ENCODE peak calls at places on chromosomes 4 and X, in seven cellular contexts. One of them, this sample, is unnamed.

GRCh38 chrX:72269671-72270251 is 7.3 kb downstream of the RPS4X start:
- DNase-seq in progenitor cell of endocrine pancreas: no peak
- DNase-seq in T-cell: no peak
- DNase-seq in H4: peak; percentile 71
- DNase-seq in stimulated activated CD4-positive, alpha-beta T cell treated with anti-CD3 and anti-CD28 coated beads, TNF-alpha, amount 100 ng/mL, for 1 hour: no peak
- DNase-seq in globus pallidus: no peak
- DNase-seq in left cardiac atrium: peak; percentile 42
- DNase-seq in this sample: peak; percentile 5

GRCh38 chrX:129823115-129823514 is 20.6 kb downstream of the ZDHHC9 start:
- DNase-seq in progenitor cell of endocrine pancreas: no peak
- DNase-seq in T-cell: peak; percentile 42
- DNase-seq in H4: peak; percentile 35
- DNase-seq in stimulated activated CD4-positive, alpha-beta T cell treated with anti-CD3 and anti-CD28 coated beads, TNF-alpha, amount 100 ng/mL, for 1 hour: peak; percentile 26
- DNase-seq in globus pallidus: no peak
- DNase-seq in left cardiac atrium: no peak
- DNase-seq in this sample: no peak

GRCh38 chr4:15665738-15666365 is 10.7 kb upstream of the FBXL5 start:
- DNase-seq in progenitor cell of endocrine pancreas: no peak
- DNase-seq in T-cell: no peak
- DNase-seq in H4: no peak
- DNase-seq in stimulated activated CD4-positive, alpha-beta T cell treated with anti-CD3 and anti-CD28 coated beads, TNF-alpha, amount 100 ng/mL, for 1 hour: no peak
- DNase-seq in globus pallidus: no peak
- DNase-seq in left cardiac atrium: no peak
- DNase-seq in this sample: no peak

GRCh38 chr4:51894246-51894645 is 51.3 kb downstream of the DCUN1D4 start:
- DNase-seq in progenitor cell of endocrine pancreas: no peak
- DNase-seq in T-cell: no peak
- DNase-seq in H4: no peak
- DNase-seq in stimulated activated CD4-positive, alpha-beta T cell treated with anti-CD3 and anti-CD28 coated beads, TNF-alpha, amount 100 ng/mL, for 1 hour: no peak
- DNase-seq in globus pallidus: no peak
- DNase-seq in left cardiac atrium: no peak
- DNase-seq in this sample: no peak

GRCh38 chr4:26420438-26420837 is 69.8 kb downstream of the CCKAR start:
- DNase-seq in progenitor cell of endocrine pancreas: no peak
- DNase-seq in T-cell: no peak
- DNase-seq in H4: no peak
- DNase-seq in stimulated activated CD4-positive, alpha-beta T cell treated with anti-CD3 and anti-CD28 coated beads, TNF-alpha, amount 100 ng/mL, for 1 hour: no peak
- DNase-seq in globus pallidus: no peak
- DNase-seq in left cardiac atrium: no peak
- DNase-seq in this sample: no peak

GRCh38 chr4:87188063-87188462 is 32.4 kb downstream of the KLHL8 start:
- DNase-seq in progenitor cell of endocrine pancreas: no peak
- DNase-seq in T-cell: no peak
- DNase-seq in H4: no peak
- DNase-seq in stimulated activated CD4-positive, alpha-beta T cell treated with anti-CD3 and anti-CD28 coated beads, TNF-alpha, amount 100 ng/mL, for 1 hour: no peak
- DNase-seq in globus pallidus: no peak
- DNase-seq in left cardiac atrium: no peak
- DNase-seq in this sample: no peak

GRCh38 chr4:6333301-6334202 is 63.9 kb downstream of the WFS1 start:
- DNase-seq in progenitor cell of endocrine pancreas: no peak
- DNase-seq in T-cell: no peak
- DNase-seq in H4: no peak
- DNase-seq in stimulated activated CD4-positive, alpha-beta T cell treated with anti-CD3 and anti-CD28 coated beads, TNF-alpha, amount 100 ng/mL, for 1 hour: no peak
- DNase-seq in globus pallidus: no peak
- DNase-seq in left cardiac atrium: no peak
- DNase-seq in this sample: no peak

GRCh38 chr4:48779095-48779997 is 733 bp downstream of the FRYL start:
- DNase-seq in progenitor cell of endocrine pancreas: peak; percentile 58
- DNase-seq in T-cell: peak; percentile 68
- DNase-seq in H4: peak; percentile 37
- DNase-seq in stimulated activated CD4-positive, alpha-beta T cell treated with anti-CD3 and anti-CD28 coated beads, TNF-alpha, amount 100 ng/mL, for 1 hour: peak; percentile 48
- DNase-seq in globus pallidus: peak; percentile 63
- DNase-seq in left cardiac atrium: peak; percentile 72
- DNase-seq in this sample: peak; percentile 36

GRCh38 chrX:54530358-54530900 is 410 bp downstream of the GNL3L start:
- DNase-seq in progenitor cell of endocrine pancreas: no peak
- DNase-seq in T-cell: no peak
- DNase-seq in H4: no peak
- DNase-seq in stimulated activated CD4-positive, alpha-beta T cell treated with anti-CD3 and anti-CD28 coated beads, TNF-alpha, amount 100 ng/mL, for 1 hour: no peak
- DNase-seq in globus pallidus: peak; percentile 5
- DNase-seq in left cardiac atrium: no peak
- DNase-seq in this sample: no peak

GRCh38 chr4:147118523-147118922 is 172.9 kb upstream of the TTC29 start:
- DNase-seq in progenitor cell of endocrine pancreas: no peak
- DNase-seq in T-cell: no peak
- DNase-seq in H4: peak; percentile 33
- DNase-seq in stimulated activated CD4-positive, alpha-beta T cell treated with anti-CD3 and anti-CD28 coated beads, TNF-alpha, amount 100 ng/mL, for 1 hour: no peak
- DNase-seq in globus pallidus: peak; percentile 24
- DNase-seq in left cardiac atrium: no peak
- DNase-seq in this sample: no peak

GRCh38 chr4:185243879-185244278 is 34.5 kb downstream of the SNX25 start:
- DNase-seq in progenitor cell of endocrine pancreas: no peak
- DNase-seq in T-cell: no peak
- DNase-seq in H4: no peak
- DNase-seq in stimulated activated CD4-positive, alpha-beta T cell treated with anti-CD3 and anti-CD28 coated beads, TNF-alpha, amount 100 ng/mL, for 1 hour: no peak
- DNase-seq in globus pallidus: no peak
- DNase-seq in left cardiac atrium: no peak
- DNase-seq in this sample: no peak

GRCh38 chr4:38688676-38689355 is 24.8 kb downstream of the KLF3 start:
- DNase-seq in progenitor cell of endocrine pancreas: no peak
- DNase-seq in T-cell: no peak
- DNase-seq in H4: no peak
- DNase-seq in stimulated activated CD4-positive, alpha-beta T cell treated with anti-CD3 and anti-CD28 coated beads, TNF-alpha, amount 100 ng/mL, for 1 hour: no peak
- DNase-seq in globus pallidus: no peak
- DNase-seq in left cardiac atrium: peak; percentile 69
- DNase-seq in this sample: no peak

GRCh38 chrX:153638436-153639176 is 8.4 kb upstream of the DUSP9 start:
- DNase-seq in progenitor cell of endocrine pancreas: no peak
- DNase-seq in T-cell: no peak
- DNase-seq in H4: no peak
- DNase-seq in stimulated activated CD4-positive, alpha-beta T cell treated with anti-CD3 and anti-CD28 coated beads, TNF-alpha, amount 100 ng/mL, for 1 hour: no peak
- DNase-seq in globus pallidus: no peak
- DNase-seq in left cardiac atrium: no peak
- DNase-seq in this sample: no peak

GRCh38 chr4:7831330-7831729 is 108.3 kb downstream of the AFAP1 start:
- DNase-seq in progenitor cell of endocrine pancreas: no peak
- DNase-seq in T-cell: no peak
- DNase-seq in H4: no peak
- DNase-seq in stimulated activated CD4-positive, alpha-beta T cell treated with anti-CD3 and anti-CD28 coated beads, TNF-alpha, amount 100 ng/mL, for 1 hour: no peak
- DNase-seq in globus pallidus: no peak
- DNase-seq in left cardiac atrium: peak; percentile 49
- DNase-seq in this sample: peak; percentile 36

GRCh38 chr4:147076179-147076578 is 130.5 kb upstream of the TTC29 start:
- DNase-seq in progenitor cell of endocrine pancreas: no peak
- DNase-seq in T-cell: no peak
- DNase-seq in H4: no peak
- DNase-seq in stimulated activated CD4-positive, alpha-beta T cell treated with anti-CD3 and anti-CD28 coated beads, TNF-alpha, amount 100 ng/mL, for 1 hour: no peak
- DNase-seq in globus pallidus: no peak
- DNase-seq in left cardiac atrium: peak; percentile 28
- DNase-seq in this sample: no peak

GRCh38 chrX:118226060-118226428 is 109.4 kb upstream of the KLHL13 start:
- DNase-seq in progenitor cell of endocrine pancreas: no peak
- DNase-seq in T-cell: no peak
- DNase-seq in H4: peak; percentile 22
- DNase-seq in stimulated activated CD4-positive, alpha-beta T cell treated with anti-CD3 and anti-CD28 coated beads, TNF-alpha, amount 100 ng/mL, for 1 hour: no peak
- DNase-seq in globus pallidus: no peak
- DNase-seq in left cardiac atrium: no peak
- DNase-seq in this sample: peak; percentile 3

This sample was measured in amniotic stem cell.